ENCODE peak calls at places on chromosomes 6 and 20, in six cellular contexts. T is epithelial cell of esophagus, V is osteocyte, W is progenitor cell of endocrine pancreas, Z is foreskin fibroblast, F is A549. Y is an unnamed sample.

GRCh38 chr6:75196051-75196743 is 9.7 kb downstream of the COL12A1 start:
- DNase-seq in F (no peak), V (no peak), W (no peak), T (peak; percentile 86), Z (peak; percentile 56), Y (peak; percentile 94)

GRCh38 chr20:14877616-14878015 is 540.2 kb upstream of the FLRT3 start:
- DNase-seq in F (no peak), Z (peak; percentile 34), T (no peak), W (no peak), V (no peak), Y (no peak)

GRCh38 chr6:37177083-37177949 is 7.4 kb downstream of the PIM1 start:
- DNase-seq in T (no peak), W (no peak), V (no peak), F (no peak), Z (no peak), Y (no peak)

GRCh38 chr6:40958740-40959139 is 80.3 kb downstream of the UNC5CL start:
- DNase-seq in T (no peak), V (no peak), F (no peak), Z (no peak), W (no peak), Y (no peak)

GRCh38 chr6:159252955-159253508 is 83.8 kb downstream of the FNDC1 start:
- DNase-seq in F (peak; percentile 23), W (no peak), Z (peak; percentile 42), V (no peak), T (peak; percentile 96), Y (peak; percentile 96)

GRCh38 chr6:35476004-35476403 is 7.8 kb downstream of the RPL10A start:
- DNase-seq in Z (no peak), F (no peak), V (no peak), W (no peak), T (no peak), Y (no peak)

GRCh38 chr6:151388997-151389639 is 2.2 kb downstream of the ZBTB2 start:
- DNase-seq in T (no peak), V (no peak), F (no peak), Z (no peak), W (no peak), Y (no peak)

GRCh38 chr20:45772693-45773092 is 19.0 kb downstream of the WFDC3 start:
- DNase-seq in F (no peak), Z (no peak), T (no peak), W (no peak), V (no peak), Y (no peak)

GRCh38 chr20:1423625-1424106 is 30.8 kb upstream of the FKBP1A start:
- DNase-seq in W (peak; percentile 35), F (no peak), Z (peak; percentile 56), V (peak; percentile 57), T (peak; percentile 84), Y (peak; percentile 86)

GRCh38 chr6:125871365-125871764 is 80.6 kb downstream of the NCOA7 start:
- DNase-seq in Z (no peak), T (peak; percentile 44), F (no peak), V (no peak), W (no peak), Y (peak; percentile 16)

GRCh38 chr20:32984196-32984595 is 20.0 kb downstream of the SUN5 start:
- DNase-seq in W (no peak), F (no peak), V (no peak), Z (no peak), T (no peak), Y (no peak)

GRCh38 chr20:56631318-56631989 is 2.3 kb downstream of the TFAP2C start:
- DNase-seq in W (no peak), F (no peak), V (no peak), T (peak; percentile 20), Z (no peak), Y (no peak)

GRCh38 chr6:159249150-159249549 is 80.0 kb downstream of the FNDC1 start:
- DNase-seq in Z (peak; percentile 6), F (no peak), V (no peak), W (no peak), T (no peak), Y (no peak)

GRCh38 chr6:84284428-84285033 is 57.1 kb upstream of the CEP162 start:
- DNase-seq in Z (no peak), V (no peak), W (no peak), F (no peak), T (peak; percentile 24), Y (no peak)

GRCh38 chr6:149234051-149234962 is 83.2 kb upstream of the TAB2 start:
- DNase-seq in F (peak; percentile 11), Z (peak; percentile 20), T (peak; percentile 78), V (no peak), W (no peak), Y (peak; percentile 80)

GRCh38 chr6:151257984-151258445 is 18.2 kb downstream of the AKAP12 start:
- DNase-seq in Z (no peak), F (no peak), V (no peak), W (no peak), T (no peak), Y (no peak)

GRCh38 chr6:160685762-160686450 is 16.1 kb upstream of the PLG start:
- DNase-seq in Z (no peak), T (no peak), F (no peak), W (no peak), V (no peak), Y (no peak)

GRCh38 chr20:38760978-38761377 is 12.7 kb downstream of the ACTR5 start:
- DNase-seq in Z (no peak), W (no peak), T (no peak), F (no peak), V (no peak), Y (no peak)

GRCh38 chr6:134719850-134720249 is 230.1 kb downstream of the ALDH8A1 start:
- DNase-seq in F (no peak), T (no peak), V (no peak), W (no peak), Z (no peak), Y (no peak)
- TF ChIP-seq CTCF in F (no peak), T (no peak), V (no peak), W (no peak), Z (no peak), Y (no peak)

DNA sequence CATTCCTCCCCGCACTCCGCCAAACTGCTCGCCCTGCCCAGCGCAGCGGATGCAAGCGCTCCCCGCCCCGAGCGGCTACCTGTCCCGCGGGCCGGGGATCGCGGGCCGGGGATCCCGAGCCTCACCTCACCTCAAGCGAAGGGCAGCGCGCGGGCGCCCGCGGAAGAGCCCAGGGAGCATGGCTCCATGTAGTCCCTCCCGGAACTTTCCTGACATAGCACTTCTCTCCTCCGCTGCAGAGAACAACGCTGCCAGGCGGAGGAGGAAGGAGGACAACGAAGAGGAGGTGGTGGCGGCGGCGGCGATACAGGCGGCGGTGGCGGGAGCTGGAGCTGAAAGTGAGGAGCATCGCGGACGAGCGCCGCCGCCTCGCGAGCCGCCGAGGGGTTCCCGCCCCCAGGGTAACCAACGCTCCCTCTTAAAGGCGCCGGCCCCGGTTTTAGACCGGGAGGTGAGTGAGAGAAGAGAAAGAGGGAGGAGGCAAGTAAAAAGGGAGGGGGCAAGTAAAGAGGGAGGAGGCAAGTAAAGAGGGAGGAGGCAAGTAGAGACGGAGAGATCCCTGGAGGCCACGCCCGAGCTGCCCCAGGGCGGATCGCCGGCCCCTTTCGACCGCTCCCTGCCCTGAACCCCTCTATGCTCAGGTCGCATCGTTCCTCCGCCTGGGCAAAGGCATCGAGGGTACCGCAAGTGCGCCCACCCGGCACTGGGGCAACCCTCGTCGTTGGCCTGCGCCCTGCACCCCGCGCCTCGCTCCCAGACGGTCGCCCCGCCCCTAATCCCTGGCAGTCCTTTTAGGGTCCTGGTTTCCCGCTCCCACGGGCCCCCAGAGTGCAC is at the start of gene GPR63:
- DNase-seq in F (peak; percentile 77), V (no peak), Z (peak; percentile 68), T (peak; percentile 87), W (peak; percentile 51), Y (peak; percentile 63)
- TF ChIP-seq CTCF in F (no peak), V (no peak), Z (no peak), T (no peak), W (peak; percentile 6), Y (no peak)

GRCh38 chr20:58883243-58883691 is 30.8 kb downstream of the GNAS start:
- DNase-seq in T (no peak), W (no peak), Z (no peak), F (no peak), V (peak; percentile 69), Y (no peak)

GRCh38 chr20:58880441-58880840 is 27.9 kb downstream of the GNAS start:
- DNase-seq in F (no peak), V (no peak), Z (no peak), W (no peak), T (no peak), Y (no peak)

GRCh38 chr20:58878399-58878798 is 25.9 kb downstream of the GNAS start:
- DNase-seq in F (no peak), V (no peak), W (no peak), T (no peak), Z (no peak), Y (no peak)

GRCh38 chr20:58882704-58883089 is 30.2 kb downstream of the GNAS start:
- DNase-seq in V (no peak), W (no peak), T (no peak), Z (no peak), F (no peak), Y (no peak)

DNA sequence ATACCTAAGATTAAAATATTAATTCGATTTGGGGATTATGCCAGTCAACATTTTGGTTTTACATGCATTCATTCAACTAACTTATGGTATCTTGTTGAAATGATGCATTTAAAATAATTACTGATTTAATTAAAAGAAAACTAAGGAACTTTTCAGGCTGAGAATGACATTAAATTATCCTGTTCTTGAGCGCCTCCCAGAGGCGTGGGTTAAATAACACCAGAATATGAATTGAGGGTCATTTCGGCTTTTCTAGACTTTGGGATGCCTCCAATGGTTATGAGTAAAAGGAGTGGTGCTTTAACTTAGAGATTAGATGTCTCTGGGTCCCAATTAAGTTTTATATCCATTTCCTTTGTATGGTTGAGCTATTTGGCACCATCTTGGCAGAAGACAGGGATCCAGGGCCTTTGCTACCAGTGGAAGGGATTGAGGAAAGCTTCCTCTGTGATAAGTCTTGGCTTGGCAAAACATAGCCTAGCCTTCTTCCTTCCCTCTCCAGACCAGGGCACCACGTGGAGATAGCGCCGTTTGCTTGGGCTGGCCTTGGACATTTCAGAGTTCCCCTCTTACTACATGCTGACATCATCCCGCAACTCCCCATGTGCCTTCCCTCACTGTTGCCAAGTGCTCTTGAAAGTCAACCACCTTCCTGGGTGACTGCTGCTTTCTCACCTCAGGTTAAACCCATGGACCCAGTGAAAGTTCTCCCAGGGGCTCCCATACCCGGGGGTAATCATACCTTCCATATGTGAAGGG is 28.7 kb downstream of the GNAS start:
- DNase-seq in F (no peak), V (peak; percentile 56), Z (no peak), W (no peak), T (no peak), Y (no peak)
- TF ChIP-seq CTCF in F (peak; percentile 29), V (peak; percentile 11), Z (peak; percentile 3), W (no peak), T (peak; percentile 18), Y (no peak)

DNA sequence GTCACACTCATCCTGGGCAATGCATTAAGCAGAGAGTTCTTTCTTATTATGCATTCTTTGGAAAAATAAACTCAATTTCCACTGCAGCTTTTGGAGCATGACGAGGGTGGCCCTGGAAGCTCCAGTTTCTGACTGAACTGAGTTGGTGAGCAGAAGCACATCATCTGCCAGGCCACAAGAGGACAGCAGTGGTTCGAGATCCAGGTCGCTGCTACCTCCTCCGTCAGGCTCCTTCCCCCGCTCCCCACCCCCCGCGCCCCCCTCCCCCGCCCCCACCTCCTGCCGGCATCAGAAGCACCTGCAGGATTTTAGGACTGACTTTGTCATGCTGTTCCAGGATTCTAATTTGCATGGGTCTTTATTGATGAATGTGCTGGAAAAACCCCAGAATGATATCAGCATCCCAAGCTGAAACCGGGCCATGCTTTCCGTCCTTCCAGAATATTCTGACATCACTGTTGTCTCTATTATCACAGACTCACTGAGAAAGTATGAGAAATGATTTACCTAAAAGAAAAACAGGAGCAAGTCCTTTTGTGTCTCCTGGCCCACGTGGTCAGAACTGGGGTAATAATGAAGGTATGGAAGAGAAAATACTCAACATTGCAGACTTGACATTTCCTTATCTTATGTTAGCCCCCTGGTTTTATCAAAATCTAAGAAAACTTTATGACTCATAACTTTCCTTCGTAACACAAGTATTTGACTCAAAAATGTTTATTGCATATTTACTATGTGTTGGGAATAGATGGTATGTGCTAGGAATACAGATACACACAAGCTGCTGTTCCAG is 220.1 kb upstream of the EXOC2 start:
- DNase-seq in V (no peak), Z (peak; percentile 68), F (no peak), T (peak; percentile 60), W (no peak), Y (peak; percentile 49)
- TF ChIP-seq CTCF in V (peak; percentile 42), Z (peak; percentile 69), F (peak; percentile 58), T (peak; percentile 86), W (peak; percentile 57), Y (peak; percentile 91)